ENCODE peak calls at places on chromosomes 5 and 9, in six cellular contexts. One of them, this sample, is unnamed.

GRCh38 chr5:38500861-38501260 is 55.6 kb downstream of the LIFR start:
- DNase-seq in Caco-2: no peak
- DNase-seq in CD8-positive, alpha-beta T cell: no peak
- DNase-seq in psoas muscle: no peak
- DNase-seq in AG09309: peak
- DNase-seq in pancreas: no peak
- DNase-seq in this sample: no peak

GRCh38 chr5:141515141-141515540 is 26.3 kb downstream of the PCDHGC5 start:
- DNase-seq in Caco-2: no peak
- DNase-seq in AG09309: no peak
- DNase-seq in psoas muscle: no peak
- DNase-seq in pancreas: no peak
- DNase-seq in CD8-positive, alpha-beta T cell: no peak
- DNase-seq in this sample: no peak

GRCh38 chr5:179505636-179506261 is 44.6 kb upstream of the RUFY1 start:
- DNase-seq in psoas muscle: no peak
- DNase-seq in CD8-positive, alpha-beta T cell: no peak
- DNase-seq in AG09309: no peak
- DNase-seq in Caco-2: no peak
- DNase-seq in pancreas: no peak
- DNase-seq in this sample: no peak

GRCh38 chr5:138623053-138623452 is 47.9 kb upstream of the HSPA9 start:
- DNase-seq in Caco-2: no peak
- DNase-seq in CD8-positive, alpha-beta T cell: no peak
- DNase-seq in psoas muscle: no peak
- DNase-seq in AG09309: no peak
- DNase-seq in pancreas: no peak
- DNase-seq in this sample: no peak

GRCh38 chr5:98173334-98173733 is 600.1 kb upstream of the RGMB start:
- DNase-seq in AG09309: peak
- DNase-seq in pancreas: no peak
- DNase-seq in Caco-2: no peak
- DNase-seq in CD8-positive, alpha-beta T cell: no peak
- DNase-seq in psoas muscle: no peak
- DNase-seq in this sample: no peak

GRCh38 chr5:56037531-56038010 is 42.8 kb upstream of the IL6ST start:
- DNase-seq in psoas muscle: no peak
- DNase-seq in pancreas: no peak
- DNase-seq in Caco-2: no peak
- DNase-seq in AG09309: no peak
- DNase-seq in CD8-positive, alpha-beta T cell: no peak
- DNase-seq in this sample: no peak

GRCh38 chr9:129232839-129233568 is 54.9 kb upstream of the IER5L start:
- DNase-seq in pancreas: no peak
- DNase-seq in Caco-2: no peak
- DNase-seq in psoas muscle: no peak
- DNase-seq in AG09309: no peak
- DNase-seq in CD8-positive, alpha-beta T cell: no peak
- DNase-seq in this sample: no peak

GRCh38 chr9:89469003-89469402 is 28.9 kb downstream of the SEMA4D start:
- DNase-seq in Caco-2: no peak
- DNase-seq in CD8-positive, alpha-beta T cell: no peak
- DNase-seq in AG09309: no peak
- DNase-seq in psoas muscle: no peak
- DNase-seq in pancreas: no peak
- DNase-seq in this sample: no peak

GRCh38 chr5:91223886-91224285 is 159.2 kb downstream of the ARRDC3 start:
- DNase-seq in psoas muscle: no peak
- DNase-seq in pancreas: no peak
- DNase-seq in AG09309: no peak
- DNase-seq in CD8-positive, alpha-beta T cell: no peak
- DNase-seq in Caco-2: no peak
- DNase-seq in this sample: no peak

GRCh38 chr9:14391620-14392019 is 77.7 kb upstream of the NFIB start:
- DNase-seq in AG09309: no peak
- DNase-seq in psoas muscle: no peak
- DNase-seq in Caco-2: no peak
- DNase-seq in pancreas: no peak
- DNase-seq in CD8-positive, alpha-beta T cell: no peak
- DNase-seq in this sample: no peak

GRCh38 chr5:25646421-25647341 is 1001.9 kb upstream of the CDH10 start:
- DNase-seq in psoas muscle: no peak
- DNase-seq in Caco-2: no peak
- DNase-seq in pancreas: no peak
- DNase-seq in AG09309: no peak
- DNase-seq in CD8-positive, alpha-beta T cell: no peak
- DNase-seq in this sample: no peak

GRCh38 chr5:177598477-177598876 is 1.5 kb upstream of the B4GALT7 start:
- DNase-seq in AG09309: no peak
- DNase-seq in CD8-positive, alpha-beta T cell: no peak
- DNase-seq in Caco-2: no peak
- DNase-seq in pancreas: no peak
- DNase-seq in psoas muscle: no peak
- DNase-seq in this sample: peak

GRCh38 chr9:86687788-86688187 is 259.5 kb downstream of the GAS1 start:
- DNase-seq in CD8-positive, alpha-beta T cell: no peak
- DNase-seq in AG09309: no peak
- DNase-seq in Caco-2: no peak
- DNase-seq in psoas muscle: no peak
- DNase-seq in pancreas: no peak
- DNase-seq in this sample: no peak

GRCh38 chr9:120878188-120879130 is 1.5 kb upstream of the PHF19 start:
- DNase-seq in pancreas: no peak
- DNase-seq in CD8-positive, alpha-beta T cell: no peak
- DNase-seq in AG09309: no peak
- DNase-seq in Caco-2: no peak
- DNase-seq in psoas muscle: no peak
- DNase-seq in this sample: no peak

GRCh38 chr9:101114317-101114716 is 85.8 kb downstream of the PLPPR1 start:
- DNase-seq in psoas muscle: no peak
- DNase-seq in CD8-positive, alpha-beta T cell: no peak
- DNase-seq in Caco-2: no peak
- DNase-seq in AG09309: no peak
- DNase-seq in pancreas: no peak
- DNase-seq in this sample: no peak

GRCh38 chr5:3893527-3893926 is 297.9 kb downstream of the IRX1 start:
- DNase-seq in CD8-positive, alpha-beta T cell: no peak
- DNase-seq in psoas muscle: no peak
- DNase-seq in Caco-2: no peak
- DNase-seq in AG09309: no peak
- DNase-seq in pancreas: no peak
- DNase-seq in this sample: no peak

GRCh38 chr5:143274952-143275351 is 128.5 kb downstream of the NR3C1 start:
- DNase-seq in AG09309: no peak
- DNase-seq in CD8-positive, alpha-beta T cell: no peak
- DNase-seq in psoas muscle: no peak
- DNase-seq in Caco-2: no peak
- DNase-seq in pancreas: no peak
- DNase-seq in this sample: no peak

GRCh38 chr5:50440651-50441478 is at the start of gene EMB:
- DNase-seq in psoas muscle: peak
- DNase-seq in pancreas: peak
- DNase-seq in Caco-2: peak
- DNase-seq in AG09309: no peak
- DNase-seq in CD8-positive, alpha-beta T cell: peak
- DNase-seq in this sample: peak

GRCh38 chr9:109981091-109981490 is 201.1 kb downstream of the PALM2AKAP2 start:
- DNase-seq in pancreas: no peak
- DNase-seq in AG09309: no peak
- DNase-seq in psoas muscle: no peak
- DNase-seq in CD8-positive, alpha-beta T cell: no peak
- DNase-seq in Caco-2: no peak
- DNase-seq in this sample: no peak

GRCh38 chr5:62143268-62144229 is 162.5 kb upstream of the KIF2A start:
- DNase-seq in CD8-positive, alpha-beta T cell: no peak
- DNase-seq in pancreas: no peak
- DNase-seq in Caco-2: no peak
- DNase-seq in psoas muscle: no peak
- DNase-seq in AG09309: peak
- DNase-seq in this sample: no peak

GRCh38 chr9:5493597-5494511 is 16.5 kb upstream of the PDCD1LG2 start:
- DNase-seq in psoas muscle: no peak
- DNase-seq in AG09309: peak
- DNase-seq in Caco-2: no peak
- DNase-seq in pancreas: no peak
- DNase-seq in CD8-positive, alpha-beta T cell: no peak
- DNase-seq in this sample: peak

GRCh38 chr9:87673446-87674109 is 52.3 kb upstream of the CTSL start:
- DNase-seq in Caco-2: no peak
- DNase-seq in AG09309: no peak
- DNase-seq in psoas muscle: no peak
- DNase-seq in CD8-positive, alpha-beta T cell: no peak
- DNase-seq in pancreas: no peak
- DNase-seq in this sample: no peak

GRCh38 chr9:13279284-13280162 is at the start of gene MPDZ:
- DNase-seq in CD8-positive, alpha-beta T cell: no peak
- DNase-seq in psoas muscle: peak
- DNase-seq in AG09309: no peak
- DNase-seq in Caco-2: no peak
- DNase-seq in pancreas: peak
- DNase-seq in this sample: no peak

GRCh38 chr9:100324594-100325200 is 28.0 kb downstream of the TEX10 start:
- DNase-seq in Caco-2: no peak
- DNase-seq in CD8-positive, alpha-beta T cell: no peak
- DNase-seq in AG09309: peak
- DNase-seq in psoas muscle: no peak
- DNase-seq in pancreas: no peak
- DNase-seq in this sample: peak

GRCh38 chr9:126391713-126392661 is 65.4 kb downstream of the MVB12B start:
- DNase-seq in pancreas: no peak
- DNase-seq in CD8-positive, alpha-beta T cell: no peak
- DNase-seq in psoas muscle: no peak
- DNase-seq in AG09309: no peak
- DNase-seq in Caco-2: no peak
- DNase-seq in this sample: no peak

GRCh38 chr5:96868603-96869371 is 7.5 kb upstream of the ERAP2 start:
- DNase-seq in AG09309: peak
- DNase-seq in Caco-2: no peak
- DNase-seq in pancreas: no peak
- DNase-seq in CD8-positive, alpha-beta T cell: no peak
- DNase-seq in psoas muscle: no peak
- DNase-seq in this sample: peak

GRCh38 chr5:19795218-19795617 is 192.8 kb downstream of the CDH18 start:
- DNase-seq in psoas muscle: no peak
- DNase-seq in Caco-2: no peak
- DNase-seq in CD8-positive, alpha-beta T cell: no peak
- DNase-seq in pancreas: no peak
- DNase-seq in AG09309: peak
- DNase-seq in this sample: no peak
- TF ChIP-seq CTCF in psoas muscle: no peak
- TF ChIP-seq CTCF in Caco-2: no peak
- TF ChIP-seq CTCF in CD8-positive, alpha-beta T cell: no peak
- TF ChIP-seq CTCF in pancreas: no peak
- TF ChIP-seq CTCF in AG09309: peak
- TF ChIP-seq CTCF in this sample: no peak

DNA sequence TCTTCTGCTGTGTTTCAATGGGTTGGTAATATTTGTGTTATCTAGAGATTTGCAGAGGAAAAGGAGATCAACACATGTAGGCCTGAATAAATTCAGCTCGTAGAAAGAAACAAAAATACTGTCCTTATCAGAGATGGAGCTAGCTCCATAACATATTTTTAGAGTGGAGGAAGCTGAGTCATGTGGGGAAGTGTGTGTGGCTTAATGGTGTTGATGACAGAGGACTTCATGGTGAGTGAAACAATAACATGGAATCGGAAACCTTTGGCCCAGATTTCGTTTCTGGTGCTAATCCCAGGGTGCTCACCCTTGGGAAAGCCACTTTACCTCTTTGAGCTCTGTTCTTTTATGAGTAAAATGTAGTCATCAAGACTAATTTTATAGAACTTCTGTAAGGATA is 825.0 kb downstream of the TLR4 start:
- DNase-seq in Caco-2: no peak
- DNase-seq in psoas muscle: no peak
- DNase-seq in pancreas: no peak
- DNase-seq in AG09309: no peak
- DNase-seq in CD8-positive, alpha-beta T cell: no peak
- DNase-seq in this sample: no peak
- TF ChIP-seq CTCF in Caco-2: no peak
- TF ChIP-seq CTCF in psoas muscle: no peak
- TF ChIP-seq CTCF in pancreas: no peak
- TF ChIP-seq CTCF in AG09309: no peak
- TF ChIP-seq CTCF in CD8-positive, alpha-beta T cell: no peak
- TF ChIP-seq CTCF in this sample: no peak

GRCh38 chr9:136665111-136665703 is 2.5 kb downstream of the EGFL7 start:
- DNase-seq in pancreas: no peak
- DNase-seq in Caco-2: no peak
- DNase-seq in AG09309: no peak
- DNase-seq in psoas muscle: no peak
- DNase-seq in CD8-positive, alpha-beta T cell: no peak
- DNase-seq in this sample: no peak
- TF ChIP-seq CTCF in pancreas: no peak
- TF ChIP-seq CTCF in Caco-2: peak
- TF ChIP-seq CTCF in AG09309: no peak
- TF ChIP-seq CTCF in psoas muscle: no peak
- TF ChIP-seq CTCF in CD8-positive, alpha-beta T cell: no peak
- TF ChIP-seq CTCF in this sample: peak

GRCh38 chr9:84174486-84174885 is 166.1 kb downstream of the SLC28A3 start:
- DNase-seq in psoas muscle: no peak
- DNase-seq in CD8-positive, alpha-beta T cell: no peak
- DNase-seq in AG09309: no peak
- DNase-seq in pancreas: no peak
- DNase-seq in Caco-2: no peak
- DNase-seq in this sample: no peak

GRCh38 chr9:84166828-84167400 is 173.6 kb downstream of the SLC28A3 start:
- DNase-seq in psoas muscle: peak
- DNase-seq in CD8-positive, alpha-beta T cell: no peak
- DNase-seq in AG09309: no peak
- DNase-seq in pancreas: no peak
- DNase-seq in Caco-2: no peak
- DNase-seq in this sample: no peak

GRCh38 chr9:84173961-84174360 is 166.6 kb downstream of the SLC28A3 start:
- DNase-seq in psoas muscle: no peak
- DNase-seq in Caco-2: no peak
- DNase-seq in AG09309: no peak
- DNase-seq in CD8-positive, alpha-beta T cell: no peak
- DNase-seq in pancreas: no peak
- DNase-seq in this sample: no peak

GRCh38 chr9:84169240-84169639 is 171.3 kb downstream of the SLC28A3 start:
- DNase-seq in pancreas: no peak
- DNase-seq in Caco-2: no peak
- DNase-seq in CD8-positive, alpha-beta T cell: no peak
- DNase-seq in psoas muscle: no peak
- DNase-seq in AG09309: no peak
- DNase-seq in this sample: no peak

DNA sequence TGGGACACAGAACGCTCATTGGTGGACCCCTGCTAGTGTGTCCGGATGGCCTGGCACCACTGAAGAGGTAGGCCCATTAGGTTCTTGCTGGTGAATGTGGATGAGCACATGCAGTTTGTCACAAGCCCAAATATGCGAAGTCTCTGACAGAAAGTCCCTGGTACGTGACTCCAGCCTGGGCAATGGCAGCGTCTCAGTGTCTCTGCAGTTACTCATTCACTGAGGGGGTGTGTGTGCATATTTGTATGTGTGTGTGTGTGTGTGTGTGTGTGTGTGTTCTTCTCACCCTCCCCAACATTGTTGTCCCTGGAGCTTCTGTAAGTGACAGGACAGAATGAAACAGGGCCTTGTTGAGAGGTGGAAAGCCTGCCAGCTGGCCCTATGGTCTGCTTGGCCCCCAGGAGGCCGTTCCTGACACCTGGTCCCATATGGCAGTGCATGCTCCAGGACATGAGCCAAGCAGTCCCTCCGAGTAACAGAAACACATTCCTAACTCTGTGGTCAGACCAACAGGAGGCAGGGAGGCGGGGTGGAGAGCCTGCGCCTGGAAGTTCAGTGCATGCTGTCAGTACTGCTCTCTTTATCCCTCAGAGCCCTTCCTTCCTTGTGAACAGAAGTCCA is 169.9 kb downstream of the SLC28A3 start:
- DNase-seq in pancreas: peak
- DNase-seq in psoas muscle: peak
- DNase-seq in AG09309: peak
- DNase-seq in Caco-2: peak
- DNase-seq in CD8-positive, alpha-beta T cell: no peak
- DNase-seq in this sample: no peak
- TF ChIP-seq CTCF in pancreas: no peak
- TF ChIP-seq CTCF in psoas muscle: no peak
- TF ChIP-seq CTCF in AG09309: no peak
- TF ChIP-seq CTCF in Caco-2: no peak
- TF ChIP-seq CTCF in CD8-positive, alpha-beta T cell: no peak
- TF ChIP-seq CTCF in this sample: no peak

This sample was measured in GM10248.